ENCODE peak calls at places on chromosomes 7 and 10, in four cellular contexts. One of them, this sample, is unnamed.

GRCh38 chr10:12243860-12244620 is 48.1 kb downstream of the CDC123 start:
- DNase-seq in stimulated activated CD4-positive, alpha-beta T cell treated with anti-CD3 and anti-CD28 coated beads, Interleukin-4, amount 100 ng/mL, for 24 hours: no peak
- DNase-seq in activated CD4-positive, alpha-beta T cell treated with anti-CD3 and anti-CD28 coated beads, Interleukin-2, amount 10 ng/mL, durations not matched to agents 7 days and 5 days: no peak
- DNase-seq in mesendoderm: no peak
- DNase-seq in this sample: no peak

GRCh38 chr10:31219321-31219720 is 99.7 kb upstream of the ZEB1 start:
- DNase-seq in activated CD4-positive, alpha-beta T cell treated with anti-CD3 and anti-CD28 coated beads, Interleukin-2, amount 10 ng/mL, durations not matched to agents 7 days and 5 days: no peak
- DNase-seq in mesendoderm: no peak
- DNase-seq in stimulated activated CD4-positive, alpha-beta T cell treated with anti-CD3 and anti-CD28 coated beads, Interleukin-4, amount 100 ng/mL, for 24 hours: no peak
- DNase-seq in this sample: no peak

GRCh38 chr10:97481071-97481470 is 17.2 kb downstream of the MMS19 start:
- DNase-seq in mesendoderm: no peak
- DNase-seq in stimulated activated CD4-positive, alpha-beta T cell treated with anti-CD3 and anti-CD28 coated beads, Interleukin-4, amount 100 ng/mL, for 24 hours: no peak
- DNase-seq in activated CD4-positive, alpha-beta T cell treated with anti-CD3 and anti-CD28 coated beads, Interleukin-2, amount 10 ng/mL, durations not matched to agents 7 days and 5 days: no peak
- DNase-seq in this sample: no peak

GRCh38 chr7:117068511-117069155 is 115.3 kb downstream of the ST7 start:
- DNase-seq in mesendoderm: no peak
- DNase-seq in stimulated activated CD4-positive, alpha-beta T cell treated with anti-CD3 and anti-CD28 coated beads, Interleukin-4, amount 100 ng/mL, for 24 hours: no peak
- DNase-seq in activated CD4-positive, alpha-beta T cell treated with anti-CD3 and anti-CD28 coated beads, Interleukin-2, amount 10 ng/mL, durations not matched to agents 7 days and 5 days: no peak
- DNase-seq in this sample: no peak

GRCh38 chr7:78197447-78197846 is 398.9 kb downstream of the PHTF2 start:
- DNase-seq in activated CD4-positive, alpha-beta T cell treated with anti-CD3 and anti-CD28 coated beads, Interleukin-2, amount 10 ng/mL, durations not matched to agents 7 days and 5 days: no peak
- DNase-seq in mesendoderm: no peak
- DNase-seq in stimulated activated CD4-positive, alpha-beta T cell treated with anti-CD3 and anti-CD28 coated beads, Interleukin-4, amount 100 ng/mL, for 24 hours: no peak
- DNase-seq in this sample: no peak

GRCh38 chr7:610141-610530 is 90.5 kb upstream of the PDGFA start:
- DNase-seq in mesendoderm: no peak
- DNase-seq in activated CD4-positive, alpha-beta T cell treated with anti-CD3 and anti-CD28 coated beads, Interleukin-2, amount 10 ng/mL, durations not matched to agents 7 days and 5 days: no peak
- DNase-seq in stimulated activated CD4-positive, alpha-beta T cell treated with anti-CD3 and anti-CD28 coated beads, Interleukin-4, amount 100 ng/mL, for 24 hours: no peak
- DNase-seq in this sample: no peak

GRCh38 chr10:97718659-97719142 is 5.2 kb downstream of the MARVELD1 start:
- DNase-seq in stimulated activated CD4-positive, alpha-beta T cell treated with anti-CD3 and anti-CD28 coated beads, Interleukin-4, amount 100 ng/mL, for 24 hours: no peak
- DNase-seq in activated CD4-positive, alpha-beta T cell treated with anti-CD3 and anti-CD28 coated beads, Interleukin-2, amount 10 ng/mL, durations not matched to agents 7 days and 5 days: no peak
- DNase-seq in mesendoderm: no peak
- DNase-seq in this sample: no peak

GRCh38 chr10:76405932-76406331 is 974.5 kb downstream of the LRMDA start:
- DNase-seq in mesendoderm: no peak
- DNase-seq in stimulated activated CD4-positive, alpha-beta T cell treated with anti-CD3 and anti-CD28 coated beads, Interleukin-4, amount 100 ng/mL, for 24 hours: no peak
- DNase-seq in activated CD4-positive, alpha-beta T cell treated with anti-CD3 and anti-CD28 coated beads, Interleukin-2, amount 10 ng/mL, durations not matched to agents 7 days and 5 days: no peak
- DNase-seq in this sample: no peak

GRCh38 chr7:33730958-33731357 is 174.4 kb upstream of the BMPER start:
- DNase-seq in mesendoderm: no peak
- DNase-seq in stimulated activated CD4-positive, alpha-beta T cell treated with anti-CD3 and anti-CD28 coated beads, Interleukin-4, amount 100 ng/mL, for 24 hours: no peak
- DNase-seq in activated CD4-positive, alpha-beta T cell treated with anti-CD3 and anti-CD28 coated beads, Interleukin-2, amount 10 ng/mL, durations not matched to agents 7 days and 5 days: no peak
- DNase-seq in this sample: no peak

GRCh38 chr7:41979834-41980307 is 257.1 kb downstream of the GLI3 start:
- DNase-seq in stimulated activated CD4-positive, alpha-beta T cell treated with anti-CD3 and anti-CD28 coated beads, Interleukin-4, amount 100 ng/mL, for 24 hours: no peak
- DNase-seq in mesendoderm: peak
- DNase-seq in activated CD4-positive, alpha-beta T cell treated with anti-CD3 and anti-CD28 coated beads, Interleukin-2, amount 10 ng/mL, durations not matched to agents 7 days and 5 days: no peak
- DNase-seq in this sample: no peak

GRCh38 chr10:23341004-23341403 is 3.6 kb downstream of the C10orf67 start:
- DNase-seq in mesendoderm: no peak
- DNase-seq in activated CD4-positive, alpha-beta T cell treated with anti-CD3 and anti-CD28 coated beads, Interleukin-2, amount 10 ng/mL, durations not matched to agents 7 days and 5 days: peak
- DNase-seq in stimulated activated CD4-positive, alpha-beta T cell treated with anti-CD3 and anti-CD28 coated beads, Interleukin-4, amount 100 ng/mL, for 24 hours: peak
- DNase-seq in this sample: no peak

GRCh38 chr10:69074532-69074931 is 13.4 kb upstream of the SRGN start:
- DNase-seq in activated CD4-positive, alpha-beta T cell treated with anti-CD3 and anti-CD28 coated beads, Interleukin-2, amount 10 ng/mL, durations not matched to agents 7 days and 5 days: no peak
- DNase-seq in stimulated activated CD4-positive, alpha-beta T cell treated with anti-CD3 and anti-CD28 coated beads, Interleukin-4, amount 100 ng/mL, for 24 hours: no peak
- DNase-seq in mesendoderm: no peak
- DNase-seq in this sample: no peak

GRCh38 chr10:25689346-25690095 is 244.5 kb upstream of the MYO3A start:
- DNase-seq in mesendoderm: peak
- DNase-seq in activated CD4-positive, alpha-beta T cell treated with anti-CD3 and anti-CD28 coated beads, Interleukin-2, amount 10 ng/mL, durations not matched to agents 7 days and 5 days: no peak
- DNase-seq in stimulated activated CD4-positive, alpha-beta T cell treated with anti-CD3 and anti-CD28 coated beads, Interleukin-4, amount 100 ng/mL, for 24 hours: no peak
- DNase-seq in this sample: no peak

This sample was measured in amniotic stem cell.